ENCODE peak calls at places on chromosomes 7 and 10, in nine cellular contexts. One of them, this sample, is unnamed.

GRCh38 chr7:119175916-119176627 is 951.6 kb downstream of the ANKRD7 start:
- DNase-seq in adipocyte: peak
- DNase-seq in CMK: peak
- DNase-seq in kidney tubule cell: peak
- DNase-seq in CD8-positive, alpha-beta memory T cell: no peak
- DNase-seq in GM23248: peak
- DNase-seq in RWPE1: peak
- DNase-seq in left cardiac atrium: no peak
- DNase-seq in M059J: peak
- DNase-seq in this sample: peak

GRCh38 chr7:81267508-81267907 is 348.7 kb upstream of the SEMA3C start:
- DNase-seq in adipocyte: no peak
- DNase-seq in CMK: no peak
- DNase-seq in kidney tubule cell: peak
- DNase-seq in CD8-positive, alpha-beta memory T cell: no peak
- DNase-seq in GM23248: peak
- DNase-seq in RWPE1: peak
- DNase-seq in left cardiac atrium: no peak
- DNase-seq in M059J: peak
- DNase-seq in this sample: peak

GRCh38 chr10:131032329-131033165 is 279.0 kb downstream of the TCERG1L start:
- DNase-seq in adipocyte: no peak
- DNase-seq in CMK: no peak
- DNase-seq in kidney tubule cell: no peak
- DNase-seq in CD8-positive, alpha-beta memory T cell: no peak
- DNase-seq in GM23248: no peak
- DNase-seq in RWPE1: no peak
- DNase-seq in left cardiac atrium: no peak
- DNase-seq in M059J: no peak
- DNase-seq in this sample: no peak

GRCh38 chr10:92750788-92751533 is 61.2 kb downstream of the HHEX start:
- DNase-seq in adipocyte: peak
- DNase-seq in CMK: no peak
- DNase-seq in kidney tubule cell: no peak
- DNase-seq in CD8-positive, alpha-beta memory T cell: no peak
- DNase-seq in GM23248: peak
- DNase-seq in RWPE1: no peak
- DNase-seq in left cardiac atrium: no peak
- DNase-seq in M059J: peak
- DNase-seq in this sample: no peak

GRCh38 chr7:123494193-123494796 is 40.1 kb downstream of the IQUB start:
- DNase-seq in adipocyte: peak
- DNase-seq in CMK: no peak
- DNase-seq in kidney tubule cell: peak
- DNase-seq in CD8-positive, alpha-beta memory T cell: peak
- DNase-seq in GM23248: peak
- DNase-seq in RWPE1: peak
- DNase-seq in left cardiac atrium: no peak
- DNase-seq in M059J: peak
- DNase-seq in this sample: peak

GRCh38 chr10:15137636-15138035 is 30.9 kb downstream of the NMT2 start:
- DNase-seq in adipocyte: peak
- DNase-seq in CMK: no peak
- DNase-seq in kidney tubule cell: no peak
- DNase-seq in CD8-positive, alpha-beta memory T cell: no peak
- DNase-seq in GM23248: peak
- DNase-seq in RWPE1: no peak
- DNase-seq in left cardiac atrium: no peak
- DNase-seq in M059J: peak
- DNase-seq in this sample: no peak

GRCh38 chr7:50653116-50653854 is 88.1 kb upstream of the DDC start:
- DNase-seq in adipocyte: peak
- DNase-seq in CMK: no peak
- DNase-seq in kidney tubule cell: no peak
- DNase-seq in CD8-positive, alpha-beta memory T cell: no peak
- DNase-seq in GM23248: peak
- DNase-seq in RWPE1: no peak
- DNase-seq in left cardiac atrium: peak
- DNase-seq in M059J: no peak
- DNase-seq in this sample: no peak

GRCh38 chr10:119286516-119286915 is 79.1 kb downstream of the GRK5 start:
- DNase-seq in adipocyte: no peak
- DNase-seq in CMK: no peak
- DNase-seq in kidney tubule cell: no peak
- DNase-seq in CD8-positive, alpha-beta memory T cell: no peak
- DNase-seq in GM23248: no peak
- DNase-seq in RWPE1: no peak
- DNase-seq in left cardiac atrium: no peak
- DNase-seq in M059J: no peak
- DNase-seq in this sample: no peak

GRCh38 chr10:125977206-125977605 is 80.8 kb downstream of the FANK1 start:
- DNase-seq in adipocyte: no peak
- DNase-seq in CMK: no peak
- DNase-seq in kidney tubule cell: no peak
- DNase-seq in CD8-positive, alpha-beta memory T cell: no peak
- DNase-seq in GM23248: no peak
- DNase-seq in RWPE1: no peak
- DNase-seq in left cardiac atrium: no peak
- DNase-seq in M059J: no peak
- DNase-seq in this sample: no peak

GRCh38 chr7:27149817-27150567 is 2.4 kb downstream of the HOXA3 start:
- DNase-seq in adipocyte: no peak
- DNase-seq in CMK: no peak
- DNase-seq in kidney tubule cell: peak
- DNase-seq in CD8-positive, alpha-beta memory T cell: no peak
- DNase-seq in GM23248: no peak
- DNase-seq in RWPE1: no peak
- DNase-seq in left cardiac atrium: no peak
- DNase-seq in M059J: peak
- DNase-seq in this sample: peak

GRCh38 chr7:73435471-73436009 is 2.0 kb downstream of the FZD9 start:
- DNase-seq in adipocyte: no peak
- DNase-seq in CMK: no peak
- DNase-seq in kidney tubule cell: no peak
- DNase-seq in CD8-positive, alpha-beta memory T cell: no peak
- DNase-seq in GM23248: no peak
- DNase-seq in RWPE1: no peak
- DNase-seq in left cardiac atrium: no peak
- DNase-seq in M059J: no peak
- DNase-seq in this sample: no peak

GRCh38 chr7:148330124-148330818 is 260.3 kb upstream of the C7orf33 start:
- DNase-seq in adipocyte: no peak
- DNase-seq in CMK: no peak
- DNase-seq in kidney tubule cell: no peak
- DNase-seq in CD8-positive, alpha-beta memory T cell: no peak
- DNase-seq in GM23248: no peak
- DNase-seq in RWPE1: no peak
- DNase-seq in left cardiac atrium: no peak
- DNase-seq in M059J: no peak
- DNase-seq in this sample: no peak

GRCh38 chr7:73933091-73933490 is 72.1 kb downstream of the TMEM270 start:
- DNase-seq in adipocyte: no peak
- DNase-seq in CMK: no peak
- DNase-seq in kidney tubule cell: no peak
- DNase-seq in CD8-positive, alpha-beta memory T cell: no peak
- DNase-seq in GM23248: no peak
- DNase-seq in RWPE1: no peak
- DNase-seq in left cardiac atrium: no peak
- DNase-seq in M059J: peak
- DNase-seq in this sample: no peak

GRCh38 chr7:43112941-43113621 is 634 bp downstream of the HECW1 start:
- DNase-seq in adipocyte: peak
- DNase-seq in CMK: no peak
- DNase-seq in kidney tubule cell: peak
- DNase-seq in CD8-positive, alpha-beta memory T cell: no peak
- DNase-seq in GM23248: peak
- DNase-seq in RWPE1: peak
- DNase-seq in left cardiac atrium: peak
- DNase-seq in M059J: peak
- DNase-seq in this sample: no peak

GRCh38 chr7:128869138-128869943 is 6.7 kb downstream of the ATP6V1F start:
- DNase-seq in adipocyte: peak
- DNase-seq in CMK: no peak
- DNase-seq in kidney tubule cell: peak
- DNase-seq in CD8-positive, alpha-beta memory T cell: peak
- DNase-seq in GM23248: peak
- DNase-seq in RWPE1: no peak
- DNase-seq in left cardiac atrium: peak
- DNase-seq in M059J: no peak
- DNase-seq in this sample: no peak

GRCh38 chr7:69657331-69657730 is 59.1 kb downstream of the AUTS2 start:
- DNase-seq in adipocyte: no peak
- DNase-seq in CMK: no peak
- DNase-seq in kidney tubule cell: no peak
- DNase-seq in CD8-positive, alpha-beta memory T cell: no peak
- DNase-seq in GM23248: no peak
- DNase-seq in RWPE1: no peak
- DNase-seq in left cardiac atrium: no peak
- DNase-seq in M059J: no peak
- DNase-seq in this sample: no peak

GRCh38 chr10:107118866-107119265 is 45.6 kb downstream of the SORCS1 start:
- DNase-seq in adipocyte: no peak
- DNase-seq in CMK: no peak
- DNase-seq in kidney tubule cell: no peak
- DNase-seq in CD8-positive, alpha-beta memory T cell: no peak
- DNase-seq in GM23248: no peak
- DNase-seq in RWPE1: no peak
- DNase-seq in left cardiac atrium: no peak
- DNase-seq in M059J: no peak
- DNase-seq in this sample: no peak

GRCh38 chr7:158494643-158495042 is 93.0 kb downstream of the PTPRN2 start:
- DNase-seq in adipocyte: no peak
- DNase-seq in CMK: no peak
- DNase-seq in kidney tubule cell: no peak
- DNase-seq in CD8-positive, alpha-beta memory T cell: no peak
- DNase-seq in GM23248: no peak
- DNase-seq in RWPE1: no peak
- DNase-seq in left cardiac atrium: no peak
- DNase-seq in M059J: no peak
- DNase-seq in this sample: no peak

GRCh38 chr7:51129527-51130472 is 186.8 kb downstream of the COBL start:
- DNase-seq in adipocyte: no peak
- DNase-seq in CMK: no peak
- DNase-seq in kidney tubule cell: peak
- DNase-seq in CD8-positive, alpha-beta memory T cell: no peak
- DNase-seq in GM23248: no peak
- DNase-seq in RWPE1: no peak
- DNase-seq in left cardiac atrium: no peak
- DNase-seq in M059J: no peak
- DNase-seq in this sample: no peak

GRCh38 chr7:91082854-91083495 is 181.3 kb upstream of the FZD1 start:
- DNase-seq in adipocyte: peak
- DNase-seq in CMK: no peak
- DNase-seq in kidney tubule cell: peak
- DNase-seq in CD8-positive, alpha-beta memory T cell: peak
- DNase-seq in GM23248: peak
- DNase-seq in RWPE1: peak
- DNase-seq in left cardiac atrium: no peak
- DNase-seq in M059J: peak
- DNase-seq in this sample: no peak

GRCh38 chr7:311131-311680 is 21.2 kb downstream of the FOXL3 start:
- DNase-seq in adipocyte: no peak
- DNase-seq in CMK: no peak
- DNase-seq in kidney tubule cell: no peak
- DNase-seq in CD8-positive, alpha-beta memory T cell: no peak
- DNase-seq in GM23248: no peak
- DNase-seq in RWPE1: no peak
- DNase-seq in left cardiac atrium: peak
- DNase-seq in M059J: no peak
- DNase-seq in this sample: no peak

GRCh38 chr7:34158754-34159153 is 253.4 kb downstream of the BMPER start:
- DNase-seq in adipocyte: no peak
- DNase-seq in CMK: no peak
- DNase-seq in kidney tubule cell: no peak
- DNase-seq in CD8-positive, alpha-beta memory T cell: no peak
- DNase-seq in GM23248: no peak
- DNase-seq in RWPE1: no peak
- DNase-seq in left cardiac atrium: no peak
- DNase-seq in M059J: peak
- DNase-seq in this sample: no peak

GRCh38 chr7:151085691-151086620 is at the start of gene AGAP3:
- DNase-seq in adipocyte: peak
- DNase-seq in CMK: peak
- DNase-seq in kidney tubule cell: peak
- DNase-seq in CD8-positive, alpha-beta memory T cell: peak
- DNase-seq in GM23248: peak
- DNase-seq in RWPE1: peak
- DNase-seq in left cardiac atrium: peak
- DNase-seq in M059J: peak
- DNase-seq in this sample: no peak

GRCh38 chr10:64271983-64272382 is 750.8 kb downstream of the REEP3 start:
- DNase-seq in adipocyte: peak
- DNase-seq in CMK: no peak
- DNase-seq in kidney tubule cell: no peak
- DNase-seq in CD8-positive, alpha-beta memory T cell: no peak
- DNase-seq in GM23248: no peak
- DNase-seq in RWPE1: no peak
- DNase-seq in left cardiac atrium: no peak
- DNase-seq in M059J: no peak
- DNase-seq in this sample: no peak

GRCh38 chr10:119315128-119316001 is 108.0 kb downstream of the GRK5 start:
- DNase-seq in adipocyte: peak
- DNase-seq in CMK: no peak
- DNase-seq in kidney tubule cell: peak
- DNase-seq in CD8-positive, alpha-beta memory T cell: no peak
- DNase-seq in GM23248: peak
- DNase-seq in RWPE1: peak
- DNase-seq in left cardiac atrium: peak
- DNase-seq in M059J: peak
- DNase-seq in this sample: peak

GRCh38 chr7:132403465-132404110 is 172.7 kb downstream of the PLXNA4 start:
- DNase-seq in adipocyte: no peak
- DNase-seq in CMK: no peak
- DNase-seq in kidney tubule cell: no peak
- DNase-seq in CD8-positive, alpha-beta memory T cell: no peak
- DNase-seq in GM23248: no peak
- DNase-seq in RWPE1: no peak
- DNase-seq in left cardiac atrium: no peak
- DNase-seq in M059J: no peak
- DNase-seq in this sample: no peak

GRCh38 chr7:73904219-73905136 is 43.5 kb downstream of the TMEM270 start:
- DNase-seq in adipocyte: no peak
- DNase-seq in CMK: no peak
- DNase-seq in kidney tubule cell: peak
- DNase-seq in CD8-positive, alpha-beta memory T cell: no peak
- DNase-seq in GM23248: peak
- DNase-seq in RWPE1: no peak
- DNase-seq in left cardiac atrium: peak
- DNase-seq in M059J: peak
- DNase-seq in this sample: no peak

GRCh38 chr10:69080231-69080630 is 7.7 kb upstream of the SRGN start:
- DNase-seq in adipocyte: no peak
- DNase-seq in CMK: no peak
- DNase-seq in kidney tubule cell: no peak
- DNase-seq in CD8-positive, alpha-beta memory T cell: no peak
- DNase-seq in GM23248: no peak
- DNase-seq in RWPE1: no peak
- DNase-seq in left cardiac atrium: no peak
- DNase-seq in M059J: no peak
- DNase-seq in this sample: no peak

GRCh38 chr10:73359492-73359891 is 828 bp upstream of the CFAP70 start:
- DNase-seq in adipocyte: no peak
- DNase-seq in CMK: no peak
- DNase-seq in kidney tubule cell: peak
- DNase-seq in CD8-positive, alpha-beta memory T cell: no peak
- DNase-seq in GM23248: peak
- DNase-seq in RWPE1: no peak
- DNase-seq in left cardiac atrium: no peak
- DNase-seq in M059J: peak
- DNase-seq in this sample: no peak

GRCh38 chr7:65317372-65317771 is 56.3 kb upstream of the ZNF92 start:
- DNase-seq in adipocyte: no peak
- DNase-seq in CMK: no peak
- DNase-seq in kidney tubule cell: no peak
- DNase-seq in CD8-positive, alpha-beta memory T cell: no peak
- DNase-seq in GM23248: no peak
- DNase-seq in RWPE1: no peak
- DNase-seq in left cardiac atrium: no peak
- DNase-seq in M059J: no peak
- DNase-seq in this sample: no peak

GRCh38 chr10:63103971-63104409 is 29.1 kb upstream of the NRBF2 start:
- DNase-seq in adipocyte: no peak
- DNase-seq in CMK: no peak
- DNase-seq in kidney tubule cell: no peak
- DNase-seq in CD8-positive, alpha-beta memory T cell: no peak
- DNase-seq in GM23248: no peak
- DNase-seq in RWPE1: no peak
- DNase-seq in left cardiac atrium: no peak
- DNase-seq in M059J: no peak
- DNase-seq in this sample: no peak